ENCODE peak calls at places on chromosomes 4 and X, in six cellular contexts. Y is GM06990, B is transverse colon, Z is GM20000, R is RWPE1, W is B cell. M is an unnamed sample.

GRCh38 chrX:150573702-150574101 is 5.3 kb downstream of the MTM1 start:
- DNase-seq in B (peak; percentile 40), R (no peak), Y (peak; percentile 10), W (no peak), Z (no peak), M (no peak)

GRCh38 chrX:41178201-41178600 is 93.0 kb downstream of the USP9X start:
- DNase-seq in R (no peak), Z (no peak), Y (peak; percentile 29), W (no peak), B (no peak), M (no peak)

GRCh38 chr4:88219099-88219498 is 60.7 kb upstream of the ABCG2 start:
- DNase-seq in Z (peak; percentile 45), W (no peak), B (no peak), Y (peak; percentile 11), R (peak; percentile 42), M (peak; percentile 46)

GRCh38 chr4:123443401-123444297 is 47.1 kb downstream of the SPRY1 start:
- DNase-seq in R (no peak), B (peak; percentile 19), W (peak; percentile 59), Z (peak; percentile 59), Y (peak; percentile 33), M (peak; percentile 36)

GRCh38 chr4:65880594-65880993 is 210.3 kb upstream of the EPHA5 start:
- DNase-seq in R (no peak), Z (no peak), Y (no peak), B (no peak), W (no peak), M (no peak)

GRCh38 chr4:169385356-169385755 is 114.6 kb upstream of the SH3RF1 start:
- DNase-seq in W (no peak), R (no peak), B (no peak), Y (no peak), Z (no peak), M (no peak)

GRCh38 chrX:48531359-48531954 is 8.1 kb upstream of the TBC1D25 start:
- DNase-seq in B (no peak), Y (no peak), R (peak; percentile 57), W (no peak), Z (no peak), M (no peak)

GRCh38 chr4:102791318-102791835 is 30.6 kb upstream of the MANBA start:
- DNase-seq in R (no peak), Z (no peak), Y (no peak), W (no peak), B (no peak), M (no peak)

GRCh38 chr4:186554485-186554884 is 882 bp downstream of the MTNR1A start:
- DNase-seq in Z (no peak), B (peak; percentile 82), Y (no peak), R (peak; percentile 30), W (no peak), M (no peak)

GRCh38 chr4:56757821-56758400 is 63.6 kb downstream of the SPINK2 start:
- DNase-seq in Y (peak; percentile 80), R (peak; percentile 83), B (peak; percentile 69), Z (peak; percentile 76), W (peak; percentile 81), M (peak; percentile 68)

GRCh38 chrX:34521563-34521962 is 135.5 kb downstream of the TMEM47 start:
- DNase-seq in Z (no peak), Y (no peak), B (no peak), W (no peak), R (peak; percentile 0), M (no peak)

GRCh38 chr4:16021804-16022560 is 59.0 kb upstream of the FGFBP2 start:
- DNase-seq in W (no peak), B (no peak), Y (no peak), Z (no peak), R (no peak), M (no peak)

GRCh38 chrX:45806410-45807121 is 605.9 kb upstream of the DIPK2B start:
- DNase-seq in W (no peak), Z (peak; percentile 14), R (no peak), B (no peak), Y (peak; percentile 16), M (peak; percentile 22)

GRCh38 chr4:100087743-100088142 is 102.5 kb downstream of the DDIT4L start:
- DNase-seq in B (no peak), W (no peak), Y (no peak), Z (no peak), R (no peak), M (no peak)

GRCh38 chr4:168496834-168497233 is at the start of gene PALLD:
- DNase-seq in B (no peak), Y (no peak), Z (no peak), W (no peak), R (no peak), M (no peak)

DNA sequence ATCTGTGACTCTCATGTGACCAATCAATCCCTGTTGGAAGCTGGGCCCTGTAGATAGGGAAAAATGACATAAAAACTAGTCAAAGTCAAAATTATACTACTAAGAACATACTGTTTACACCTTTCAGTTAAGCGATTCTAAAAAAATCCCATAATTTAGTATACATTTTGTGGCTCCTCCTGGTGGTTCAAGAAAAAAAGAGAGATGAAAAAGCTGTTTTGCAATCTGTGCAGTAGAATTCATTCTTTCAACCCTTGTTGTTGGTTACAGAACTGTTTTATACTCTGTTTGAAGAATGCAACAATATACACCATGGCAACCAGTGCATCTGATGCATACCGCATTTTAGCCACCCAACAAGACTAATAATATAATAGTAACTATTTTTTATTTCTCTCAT is 66.8 kb upstream of the ANK2 start:
- DNase-seq in Y (no peak), R (no peak), Z (no peak), B (no peak), W (no peak), M (no peak)
- TF ChIP-seq CTCF in Y (no peak), R (no peak), Z (no peak), B (no peak), W (no peak), M (no peak)

GRCh38 chr4:105140684-105141490 is 5.8 kb upstream of the TET2 start:
- DNase-seq in W (peak; percentile 70), R (peak; percentile 17), B (peak; percentile 18), Y (no peak), Z (peak; percentile 31), M (no peak)
- TF ChIP-seq CTCF in W (peak; percentile 79), R (peak; percentile 38), B (peak; percentile 57), Y (peak; percentile 62), Z (peak; percentile 29), M (peak; percentile 58)

GRCh38 chrX:102126863-102127262 is 1.4 kb downstream of the TCEAL2 start:
- DNase-seq in W (no peak), R (no peak), Y (no peak), B (no peak), Z (no peak), M (no peak)

DNA sequence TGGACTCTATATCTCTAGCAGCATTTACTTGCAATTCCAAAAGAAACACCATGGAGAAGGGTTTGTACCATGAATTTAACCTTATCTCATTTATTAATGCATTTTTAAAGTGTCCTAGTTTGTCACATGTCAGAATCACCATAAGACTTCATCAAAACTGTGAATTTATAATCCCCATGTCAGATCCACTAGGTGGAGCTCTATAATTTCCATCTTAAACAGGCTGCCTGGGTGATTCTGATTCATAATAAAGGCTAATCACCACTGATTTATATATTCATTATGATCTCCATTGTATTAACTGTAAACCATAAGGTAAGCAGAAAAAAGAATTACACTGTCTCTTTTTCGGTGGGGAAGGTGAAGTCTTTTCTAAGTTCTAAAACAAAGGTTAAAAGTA is 4.0 kb downstream of the TCEAL2 start:
- DNase-seq in Z (no peak), B (no peak), Y (no peak), R (peak; percentile 2), W (no peak), M (no peak)
- TF ChIP-seq CTCF in Z (peak; percentile 23), B (no peak), Y (peak; percentile 45), R (peak; percentile 16), W (no peak), M (peak; percentile 17)

GRCh38 chr4:108415389-108415788 is 205.0 kb upstream of the RPL34 start:
- DNase-seq in Z (no peak), Y (no peak), W (no peak), R (no peak), B (no peak), M (no peak)
- TF ChIP-seq CTCF in Z (no peak), Y (no peak), W (no peak), R (no peak), B (no peak), M (no peak)

GRCh38 chrX:21375795-21376069 is 1.5 kb downstream of the CNKSR2 start:
- DNase-seq in B (no peak), Z (peak; percentile 4), Y (no peak), R (no peak), W (no peak), M (peak; percentile 5)
- TF ChIP-seq CTCF in B (no peak), Z (no peak), Y (no peak), R (no peak), W (no peak), M (no peak)

GRCh38 chrX:134760671-134761070 is 102.4 kb upstream of the PLAC1 start:
- DNase-seq in Z (no peak), R (no peak), Y (no peak), W (no peak), B (no peak), M (no peak)

GRCh38 chrX:134758652-134759051 is 100.4 kb upstream of the PLAC1 start:
- DNase-seq in W (no peak), R (no peak), Y (no peak), B (no peak), Z (no peak), M (no peak)

GRCh38 chrX:134761788-134762187 is 103.5 kb upstream of the PLAC1 start:
- DNase-seq in Z (peak; percentile 4), B (no peak), R (no peak), W (no peak), Y (no peak), M (peak; percentile 20)

DNA sequence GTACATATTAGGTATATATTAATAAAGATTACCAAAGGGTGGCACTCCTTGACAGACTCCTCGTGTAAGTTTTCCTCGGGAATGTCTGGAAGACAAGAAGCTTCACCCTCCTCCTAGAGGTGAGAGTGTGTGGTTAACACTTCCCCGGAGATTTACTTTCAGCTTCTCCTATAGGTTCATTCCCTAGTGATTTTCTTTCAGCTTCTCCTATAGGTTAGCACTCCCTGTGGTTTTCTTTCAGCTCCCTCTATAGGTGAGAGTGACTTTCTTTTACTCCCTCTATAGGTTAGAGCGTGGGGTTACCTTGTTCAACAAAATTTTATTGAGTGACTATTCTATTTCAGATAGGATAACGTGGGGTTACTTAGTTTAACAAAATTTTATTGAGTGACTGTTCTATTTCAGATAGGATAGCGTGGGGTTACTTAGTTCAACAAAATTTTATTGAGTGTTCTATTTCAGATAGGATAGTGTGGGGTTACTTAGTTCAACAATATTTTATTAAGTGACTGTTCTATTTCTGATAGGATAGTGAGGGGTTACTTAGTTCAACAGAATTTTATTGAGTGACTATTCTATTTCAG is 106.0 kb upstream of the PLAC1 start:
- DNase-seq in R (peak; percentile 86), B (no peak), W (no peak), Y (peak; percentile 27), Z (peak; percentile 32), M (peak; percentile 31)
- TF ChIP-seq CTCF in R (no peak), B (peak; percentile 11), W (no peak), Y (peak; percentile 40), Z (no peak), M (peak; percentile 12)

M was measured in GM10248.